ENCODE peak calls at places on chromosomes 12 and 14, in five cellular contexts. One of them, this sample, is unnamed. For H3K79me1, the result is how much of the 10 kb centered on the place peaks cover.

GRCh38 chr14:93112891-93113677 is 2.6 kb downstream of the ITPK1 start:
- DNase-seq in mesendoderm: peak
- DNase-seq in H9: peak
- DNase-seq in trophoblast cell: peak
- DNase-seq in neuronal stem cell: peak
- DNase-seq in this sample: peak

GRCh38 chr12:1252758-1253157 is 261.7 kb downstream of the ERC1 start:
- DNase-seq in mesendoderm: no peak
- DNase-seq in H9: no peak
- DNase-seq in trophoblast cell: no peak
- DNase-seq in neuronal stem cell: no peak
- DNase-seq in this sample: no peak

GRCh38 chr12:107684990-107685359 is 624 bp upstream of the PWP1 start:
- DNase-seq in mesendoderm: peak
- DNase-seq in H9: no peak
- DNase-seq in trophoblast cell: peak
- DNase-seq in neuronal stem cell: no peak
- DNase-seq in this sample: peak

GRCh38 chr12:70468741-70469140 is 102.7 kb downstream of the KCNMB4 start:
- DNase-seq in mesendoderm: peak
- DNase-seq in H9: no peak
- DNase-seq in trophoblast cell: no peak
- DNase-seq in neuronal stem cell: no peak
- DNase-seq in this sample: no peak

GRCh38 chr14:63901434-63902085 is 48.8 kb downstream of the SYNE2 start:
- DNase-seq in mesendoderm: no peak
- DNase-seq in H9: no peak
- DNase-seq in trophoblast cell: no peak
- DNase-seq in neuronal stem cell: no peak
- DNase-seq in this sample: peak

GRCh38 chr12:55729592-55730446 is 1.0 kb upstream of the CD63 start:
- DNase-seq in mesendoderm: peak
- DNase-seq in H9: peak
- DNase-seq in trophoblast cell: peak
- DNase-seq in neuronal stem cell: peak
- DNase-seq in this sample: peak

GRCh38 chr12:86256169-86256568 is at the start of gene MGAT4C:
- DNase-seq in mesendoderm: no peak
- DNase-seq in H9: no peak
- DNase-seq in trophoblast cell: no peak
- DNase-seq in neuronal stem cell: no peak
- DNase-seq in this sample: no peak

GRCh38 chr12:50597200-50598195 is 92.7 kb downstream of the DIP2B start:
- DNase-seq in mesendoderm: peak
- DNase-seq in H9: no peak
- DNase-seq in trophoblast cell: peak
- DNase-seq in neuronal stem cell: no peak
- DNase-seq in this sample: peak

GRCh38 chr12:116594325-116595038 is 35.3 kb downstream of the MAP1LC3B2 start:
- DNase-seq in mesendoderm: no peak
- DNase-seq in H9: no peak
- DNase-seq in trophoblast cell: no peak
- DNase-seq in neuronal stem cell: no peak
- DNase-seq in this sample: no peak

GRCh38 chr14:73729556-73730265 is 15.5 kb upstream of the PNMA1 start:
- DNase-seq in mesendoderm: no peak
- DNase-seq in H9: no peak
- DNase-seq in trophoblast cell: no peak
- DNase-seq in neuronal stem cell: no peak
- DNase-seq in this sample: no peak

GRCh38 chr14:33943081-33943480 is 7.8 kb downstream of the EGLN3 start:
- DNase-seq in mesendoderm: no peak
- DNase-seq in H9: no peak
- DNase-seq in trophoblast cell: no peak
- DNase-seq in neuronal stem cell: no peak
- DNase-seq in this sample: no peak

GRCh38 chr12:6613015-6613775 is 6.0 kb upstream of the CHD4 start:
- DNase-seq in mesendoderm: peak
- DNase-seq in H9: peak
- DNase-seq in trophoblast cell: no peak
- DNase-seq in neuronal stem cell: peak
- DNase-seq in this sample: peak

GRCh38 chr12:131596115-131596514 is 114.8 kb upstream of the SFSWAP start:
- DNase-seq in mesendoderm: no peak
- DNase-seq in H9: no peak
- DNase-seq in trophoblast cell: no peak
- DNase-seq in neuronal stem cell: no peak
- DNase-seq in this sample: no peak

GRCh38 chr14:37081856-37082255 is 90.5 kb downstream of the SLC25A21 start:
- DNase-seq in mesendoderm: no peak
- DNase-seq in H9: no peak
- DNase-seq in trophoblast cell: no peak
- DNase-seq in neuronal stem cell: no peak
- DNase-seq in this sample: no peak

GRCh38 chr12:131351319-131352028 is 359.4 kb upstream of the SFSWAP start:
- DNase-seq in mesendoderm: peak
- DNase-seq in H9: no peak
- DNase-seq in trophoblast cell: no peak
- DNase-seq in neuronal stem cell: no peak
- DNase-seq in this sample: no peak

GRCh38 chr14:26332966-26333365 is 264.9 kb downstream of the NOVA1 start:
- DNase-seq in mesendoderm: no peak
- DNase-seq in H9: no peak
- DNase-seq in trophoblast cell: no peak
- DNase-seq in neuronal stem cell: no peak
- DNase-seq in this sample: no peak

GRCh38 chr12:107654866-107655265 is 30.7 kb upstream of the PWP1 start:
- DNase-seq in mesendoderm: no peak
- DNase-seq in H9: no peak
- DNase-seq in trophoblast cell: no peak
- DNase-seq in neuronal stem cell: no peak
- DNase-seq in this sample: no peak

GRCh38 chr12:120529641-120530314 is 820 bp upstream of the COQ5 start:
- DNase-seq in mesendoderm: peak
- DNase-seq in H9: peak
- DNase-seq in trophoblast cell: peak
- DNase-seq in neuronal stem cell: peak
- DNase-seq in this sample: peak

GRCh38 chr12:89621511-89621910 is 87.1 kb downstream of the ATP2B1 start:
- DNase-seq in mesendoderm: no peak
- DNase-seq in H9: no peak
- DNase-seq in trophoblast cell: peak
- DNase-seq in neuronal stem cell: no peak
- DNase-seq in this sample: no peak

GRCh38 chr14:53525608-53526007 is 372.5 kb upstream of the DDHD1 start:
- DNase-seq in mesendoderm: no peak
- DNase-seq in H9: no peak
- DNase-seq in trophoblast cell: no peak
- DNase-seq in neuronal stem cell: no peak
- DNase-seq in this sample: no peak

GRCh38 chr14:106578479-106578878 is 1052.1 kb downstream of the TMEM121 start:
- DNase-seq in mesendoderm: no peak
- DNase-seq in H9: no peak
- DNase-seq in trophoblast cell: no peak
- DNase-seq in neuronal stem cell: no peak
- DNase-seq in this sample: no peak

GRCh38 chr12:13101854-13102375 is 1.6 kb downstream of the GSG1 start:
- DNase-seq in mesendoderm: no peak
- DNase-seq in H9: no peak
- DNase-seq in trophoblast cell: peak
- DNase-seq in neuronal stem cell: no peak
- DNase-seq in this sample: peak

GRCh38 chr12:50224026-50224692 is 57.0 kb upstream of the CERS5 start:
- DNase-seq in mesendoderm: peak
- DNase-seq in H9: peak
- DNase-seq in trophoblast cell: peak
- DNase-seq in neuronal stem cell: no peak
- DNase-seq in this sample: peak

GRCh38 chr12:24561411-24561871 is 387.5 kb downstream of the BCAT1 start:
- DNase-seq in mesendoderm: peak
- DNase-seq in H9: no peak
- DNase-seq in trophoblast cell: no peak
- DNase-seq in neuronal stem cell: no peak
- DNase-seq in this sample: peak

GRCh38 chr12:14931359-14931758 is 7.0 kb downstream of the ERP27 start:
- DNase-seq in mesendoderm: no peak
- DNase-seq in H9: no peak
- DNase-seq in trophoblast cell: no peak
- DNase-seq in neuronal stem cell: no peak
- DNase-seq in this sample: no peak
- H3K79me1 ChIP-seq in mesendoderm: under half
- H3K79me1 ChIP-seq in H9: under half
- H3K79me1 ChIP-seq in trophoblast cell: under half
- H3K79me1 ChIP-seq in neuronal stem cell: under half
- H3K79me1 ChIP-seq in this sample: under half

GRCh38 chr14:64953661-64954060 is 11.1 kb upstream of the GPX2 start:
- DNase-seq in mesendoderm: no peak
- DNase-seq in H9: no peak
- DNase-seq in trophoblast cell: no peak
- DNase-seq in neuronal stem cell: no peak
- DNase-seq in this sample: no peak
- H3K79me1 ChIP-seq in mesendoderm: under half
- H3K79me1 ChIP-seq in H9: under half
- H3K79me1 ChIP-seq in trophoblast cell: under half
- H3K79me1 ChIP-seq in neuronal stem cell: under half
- H3K79me1 ChIP-seq in this sample: under half

DNA sequence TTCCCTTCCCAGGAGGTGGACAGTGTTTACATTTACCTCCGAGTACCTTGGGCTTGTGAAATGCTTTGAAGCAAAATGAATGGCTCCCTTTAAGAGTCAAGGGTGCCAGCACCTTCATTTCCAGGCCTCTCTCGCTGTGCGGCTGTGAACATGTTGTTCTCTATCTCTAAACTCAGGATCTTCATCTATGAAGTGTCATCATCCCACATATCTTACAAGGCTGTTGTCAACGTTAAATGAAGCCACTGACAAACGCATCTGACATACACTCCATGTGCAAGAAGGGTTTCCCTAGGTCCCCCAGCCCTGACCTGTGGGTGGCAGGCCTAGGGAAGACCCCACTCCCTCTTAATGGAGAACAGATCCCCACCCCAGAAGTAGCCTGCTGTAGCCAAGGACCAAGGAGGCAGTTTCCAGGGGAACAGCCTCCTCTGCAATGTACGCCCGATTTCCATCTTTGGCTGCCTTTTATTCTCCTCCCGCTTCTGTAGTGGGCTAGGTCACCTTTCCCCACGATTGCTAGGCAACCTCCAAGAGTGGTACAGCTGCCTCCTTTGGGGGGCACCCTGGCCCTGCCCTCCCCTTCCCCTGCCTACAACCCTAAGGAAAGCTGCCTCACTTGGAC is 7.6 kb downstream of the ACTN1 start:
- DNase-seq in mesendoderm: no peak
- DNase-seq in H9: no peak
- DNase-seq in trophoblast cell: no peak
- DNase-seq in neuronal stem cell: no peak
- DNase-seq in this sample: no peak
- H3K79me1 ChIP-seq in mesendoderm: under half
- H3K79me1 ChIP-seq in H9: under half
- H3K79me1 ChIP-seq in trophoblast cell: under half
- H3K79me1 ChIP-seq in neuronal stem cell: under half
- H3K79me1 ChIP-seq in this sample: half or more

DNA sequence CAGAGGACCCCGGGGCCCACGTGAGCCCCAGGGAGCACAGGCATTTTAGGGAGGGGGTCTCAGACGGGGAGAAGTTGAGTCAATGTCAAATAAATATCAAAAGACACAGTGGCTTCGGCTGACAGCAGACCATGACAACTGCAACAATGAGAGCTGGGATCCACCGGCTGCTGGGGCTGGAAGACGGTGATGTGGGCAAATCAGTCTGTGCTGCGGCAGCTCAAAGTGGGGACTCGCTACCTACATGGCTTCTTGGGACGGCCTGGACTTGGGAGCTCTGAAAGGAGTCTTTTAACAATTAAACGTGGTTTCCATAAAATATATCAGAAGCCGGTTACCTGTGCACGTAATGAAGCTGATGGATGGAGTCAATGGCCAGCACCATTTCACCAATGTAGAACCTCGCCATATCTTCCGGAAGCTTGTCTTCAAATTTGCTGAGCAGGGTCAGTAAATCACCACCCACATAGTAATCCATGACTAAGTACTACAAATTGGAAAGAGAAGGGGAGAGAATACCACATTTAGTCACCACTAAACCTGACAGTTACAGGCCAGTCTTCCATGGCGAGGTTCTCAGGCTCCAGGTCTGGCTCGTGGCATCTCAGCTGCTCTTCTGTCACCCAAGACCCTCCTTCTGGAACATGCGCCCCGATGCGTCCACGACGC is 58.0 kb downstream of the CDC42BPB start:
- DNase-seq in mesendoderm: no peak
- DNase-seq in H9: no peak
- DNase-seq in trophoblast cell: no peak
- DNase-seq in neuronal stem cell: no peak
- DNase-seq in this sample: peak
- H3K79me1 ChIP-seq in mesendoderm: under half
- H3K79me1 ChIP-seq in H9: under half
- H3K79me1 ChIP-seq in trophoblast cell: under half
- H3K79me1 ChIP-seq in neuronal stem cell: under half
- H3K79me1 ChIP-seq in this sample: half or more

GRCh38 chr14:102197317-102197850 is 57.7 kb downstream of the WDR20 start:
- DNase-seq in mesendoderm: no peak
- DNase-seq in H9: no peak
- DNase-seq in trophoblast cell: no peak
- DNase-seq in neuronal stem cell: no peak
- DNase-seq in this sample: no peak

GRCh38 chr14:102196008-102196407 is 56.3 kb downstream of the WDR20 start:
- DNase-seq in mesendoderm: no peak
- DNase-seq in H9: no peak
- DNase-seq in trophoblast cell: no peak
- DNase-seq in neuronal stem cell: no peak
- DNase-seq in this sample: no peak

GRCh38 chr14:102194856-102195255 is 55.2 kb downstream of the WDR20 start:
- DNase-seq in mesendoderm: no peak
- DNase-seq in H9: no peak
- DNase-seq in trophoblast cell: no peak
- DNase-seq in neuronal stem cell: no peak
- DNase-seq in this sample: no peak

GRCh38 chr14:102196436-102197230 is 56.9 kb downstream of the WDR20 start:
- DNase-seq in mesendoderm: no peak
- DNase-seq in H9: no peak
- DNase-seq in trophoblast cell: no peak
- DNase-seq in neuronal stem cell: no peak
- DNase-seq in this sample: no peak

DNA sequence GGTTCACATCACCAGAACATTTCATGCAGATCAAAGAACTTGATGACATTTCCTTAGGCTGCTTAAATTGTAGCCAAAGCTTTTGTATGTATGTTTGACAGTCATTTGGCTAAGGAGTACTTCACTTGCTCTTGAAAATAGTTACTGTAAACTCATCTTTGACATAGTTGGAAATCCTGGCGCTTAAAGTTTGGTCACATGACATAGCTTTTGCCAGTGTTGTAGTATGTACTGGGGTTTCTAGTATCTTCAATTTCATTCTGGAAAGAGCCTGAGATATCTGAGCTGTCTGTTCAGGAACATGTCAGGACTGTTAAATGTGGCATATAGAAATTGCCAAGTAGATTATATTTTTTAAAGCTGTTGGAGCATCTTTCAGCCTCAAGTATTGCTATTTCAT is 55.7 kb downstream of the WDR20 start:
- DNase-seq in mesendoderm: no peak
- DNase-seq in H9: no peak
- DNase-seq in trophoblast cell: no peak
- DNase-seq in neuronal stem cell: no peak
- DNase-seq in this sample: peak
- H3K79me1 ChIP-seq in mesendoderm: under half
- H3K79me1 ChIP-seq in H9: under half
- H3K79me1 ChIP-seq in trophoblast cell: under half
- H3K79me1 ChIP-seq in neuronal stem cell: under half
- H3K79me1 ChIP-seq in this sample: half or more

GRCh38 chr14:95291859-95292542 is 27.7 kb downstream of the CLMN start:
- DNase-seq in mesendoderm: no peak
- DNase-seq in H9: peak
- DNase-seq in trophoblast cell: no peak
- DNase-seq in neuronal stem cell: no peak
- DNase-seq in this sample: peak
- H3K79me1 ChIP-seq in mesendoderm: under half
- H3K79me1 ChIP-seq in H9: under half
- H3K79me1 ChIP-seq in trophoblast cell: under half
- H3K79me1 ChIP-seq in neuronal stem cell: under half
- H3K79me1 ChIP-seq in this sample: under half

This sample was measured in IMR-90.